ENCODE peak calls at places on chromosomes 11 and 22, in six cellular contexts. R, G, D, A, K and S are unnamed samples.

GRCh38 chr11:69122337-69122641 is 33.4 kb upstream of the SMIM38 start:
- DNase-seq in R (no peak), G (no peak), D (no peak), A (no peak), K (no peak), S (no peak)

GRCh38 chr11:78194490-78194889 is 5.8 kb downstream of the USP35 start:
- DNase-seq in R (no peak), G (no peak), D (no peak), A (no peak), K (no peak), S (no peak)

GRCh38 chr11:42901084-42901483 is 410.7 kb upstream of the API5 start:
- DNase-seq in R (no peak), G (no peak), D (no peak), A (no peak), K (no peak), S (no peak)

GRCh38 chr11:93663021-93663420 is 1.5 kb downstream of the CEP295 start:
- DNase-seq in R (no peak), G (no peak), D (no peak), A (no peak), K (no peak), S (no peak)

GRCh38 chr11:12169822-12170221 is 59.4 kb downstream of the MICAL2 start:
- DNase-seq in R (no peak), G (no peak), D (no peak), A (no peak), K (no peak), S (no peak)

GRCh38 chr11:44527476-44527875 is 38.0 kb upstream of the CD82 start:
- DNase-seq in R (no peak), G (no peak), D (no peak), A (no peak), K (peak), S (peak)

GRCh38 chr22:32023251-32023827 is 19.7 kb upstream of the SLC5A1 start:
- DNase-seq in R (no peak), G (no peak), D (no peak), A (peak), K (no peak), S (no peak)

GRCh38 chr22:36252754-36253522 is at the start of gene APOL1:
- DNase-seq in R (peak), G (no peak), D (peak), A (no peak), K (no peak), S (peak)

GRCh38 chr11:30174265-30175022 is 56.4 kb upstream of the FSHB start:
- DNase-seq in R (no peak), G (no peak), D (no peak), A (no peak), K (no peak), S (no peak)

GRCh38 chr11:27965559-27965958 is 142.4 kb downstream of the KIF18A start:
- DNase-seq in R (no peak), G (no peak), D (no peak), A (peak), K (no peak), S (no peak)

GRCh38 chr11:15967966-15968365 is 388.4 kb downstream of the SOX6 start:
- DNase-seq in R (no peak), G (no peak), D (no peak), A (no peak), K (peak), S (no peak)
- H3K4me3 ChIP-seq in R (no peak), G (no peak), D (no peak), A (no peak), K (no peak), S (peak)

DNA sequence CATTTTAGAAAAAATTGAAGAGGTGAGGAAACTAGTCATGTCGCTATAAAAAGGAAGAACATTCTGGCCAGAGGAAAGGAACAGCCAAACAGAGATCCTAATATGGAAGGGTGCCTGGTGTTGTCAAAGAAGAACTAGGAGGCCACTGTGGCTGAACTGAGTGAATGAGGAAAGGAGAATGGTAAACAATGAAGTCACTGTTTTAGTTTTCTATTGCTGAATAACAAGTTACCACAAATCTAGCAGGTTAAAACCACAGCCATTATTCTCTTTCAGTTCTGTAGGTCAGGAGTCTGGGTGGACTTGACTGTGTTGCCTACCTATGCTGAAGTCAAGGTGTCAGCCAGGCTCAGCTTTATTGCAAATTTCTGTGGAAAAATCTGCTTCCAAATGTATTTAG is 549.3 kb upstream of the CCDC90B start:
- DNase-seq in R (no peak), G (no peak), D (no peak), A (no peak), K (no peak), S (no peak)
- H3K27ac ChIP-seq in R (no peak), G (no peak), D (no peak), A (no peak), K (no peak), S (no peak)

DNA sequence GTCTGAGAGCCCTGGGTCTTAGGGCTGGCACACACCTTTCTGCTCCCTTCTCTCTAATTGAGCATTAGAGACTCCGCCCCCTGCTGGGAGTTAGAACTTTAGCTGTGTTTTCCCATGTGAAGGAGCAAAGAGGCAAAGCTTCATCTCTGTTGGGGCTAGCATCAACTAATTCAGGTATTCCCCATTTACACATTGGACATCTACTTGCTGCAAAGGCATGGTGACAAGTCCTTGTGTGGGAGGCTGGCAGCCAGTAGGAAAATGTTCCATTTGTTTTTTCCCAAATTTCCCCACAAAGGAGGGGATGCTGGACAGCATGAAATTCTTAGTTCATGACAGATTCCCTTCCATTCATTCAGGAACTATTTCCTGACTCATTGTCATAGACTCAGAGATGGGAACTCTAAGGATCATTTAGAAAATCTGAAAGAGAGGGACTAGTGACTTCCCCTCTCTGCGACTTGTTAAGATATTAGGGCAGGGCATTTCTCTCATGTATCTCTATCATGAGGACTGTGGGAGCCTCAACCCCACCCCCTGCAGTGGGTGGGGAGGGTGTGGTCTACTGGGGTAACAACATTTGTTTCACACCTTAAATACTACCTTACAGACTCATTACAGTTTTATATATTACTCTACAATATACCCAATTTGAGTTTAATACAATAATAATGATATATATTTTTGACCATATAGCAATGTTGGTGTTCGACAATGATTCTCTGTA is 3.7 kb downstream of the CD44 start:
- DNase-seq in R (no peak), G (no peak), D (peak), A (no peak), K (peak), S (no peak)
- H3K4me3 ChIP-seq in R (no peak), G (peak), D (peak), A (no peak), K (no peak), S (no peak)

DNA sequence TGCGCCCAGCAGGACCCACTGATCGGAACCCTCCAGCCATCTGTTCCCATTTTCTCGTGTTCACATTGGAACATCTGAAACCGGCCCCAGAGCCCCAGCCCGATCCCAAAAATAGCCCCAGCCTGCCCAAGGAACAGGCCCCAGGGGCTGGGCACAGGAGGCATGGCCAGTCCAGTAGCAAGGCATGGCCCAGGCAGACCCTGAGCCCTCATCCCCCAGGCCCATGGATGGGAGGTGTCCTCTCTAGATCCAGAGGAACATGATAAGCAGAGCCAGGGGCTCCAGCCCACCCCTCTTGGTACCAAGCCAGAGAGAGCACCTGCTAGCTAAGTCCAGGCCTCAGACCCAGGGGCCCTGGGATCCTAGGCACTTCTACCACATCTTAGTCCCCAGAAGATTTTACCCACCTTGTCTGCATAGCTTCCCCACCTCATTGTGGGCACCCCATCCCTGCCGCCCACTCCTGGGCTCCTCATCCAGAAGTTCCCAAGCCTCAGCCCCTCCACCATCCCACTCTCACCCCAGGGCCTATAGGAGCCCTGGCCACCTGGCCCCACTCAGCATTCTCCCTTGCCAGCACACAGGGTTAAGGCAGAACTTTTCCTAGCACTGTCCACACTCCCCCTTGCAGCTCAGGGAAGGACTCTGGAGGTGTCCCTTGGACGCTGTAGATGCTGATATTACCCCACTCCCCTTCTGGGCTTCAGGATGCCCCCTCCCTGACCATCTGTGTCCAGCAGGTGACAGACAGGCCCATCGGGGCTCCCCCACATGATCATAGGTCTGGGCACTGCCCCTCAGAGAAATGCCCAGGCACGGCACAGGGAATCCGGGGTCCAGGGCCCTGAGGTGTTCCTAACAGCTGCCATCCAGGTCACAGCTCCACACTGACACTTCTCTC is 9.5 kb downstream of the BCL9L start:
- DNase-seq in R (no peak), G (no peak), D (peak), A (no peak), K (no peak), S (no peak)
- H3K27ac ChIP-seq in R (peak), G (peak), D (peak), A (peak), K (peak), S (peak)

GRCh38 chr22:49965291-49966040 is 4.9 kb downstream of the PIM3 start:
- DNase-seq in R (peak), G (no peak), D (peak), A (no peak), K (no peak), S (peak)

GRCh38 chr22:49966041-49966715 is 5.6 kb downstream of the PIM3 start:
- DNase-seq in R (no peak), G (no peak), D (peak), A (no peak), K (no peak), S (no peak)

GRCh38 chr22:49967333-49968241 is 7.0 kb downstream of the PIM3 start:
- DNase-seq in R (peak), G (no peak), D (peak), A (no peak), K (peak), S (peak)

GRCh38 chr22:49968313-49968830 is 7.8 kb downstream of the PIM3 start:
- DNase-seq in R (peak), G (no peak), D (no peak), A (no peak), K (no peak), S (peak)

GRCh38 chr22:49966716-49967332 is 6.3 kb downstream of the PIM3 start:
- DNase-seq in R (peak), G (no peak), D (peak), A (no peak), K (peak), S (peak)
- H3K4me3 ChIP-seq in R (no peak), G (no peak), D (peak), A (no peak), K (no peak), S (peak)

GRCh38 chr22:29633514-29634312 is 30.3 kb downstream of the NF2 start:
- DNase-seq in R (no peak), G (no peak), D (no peak), A (no peak), K (peak), S (no peak)
- H3K27ac ChIP-seq in R (no peak), G (no peak), D (no peak), A (no peak), K (no peak), S (no peak)

DNA sequence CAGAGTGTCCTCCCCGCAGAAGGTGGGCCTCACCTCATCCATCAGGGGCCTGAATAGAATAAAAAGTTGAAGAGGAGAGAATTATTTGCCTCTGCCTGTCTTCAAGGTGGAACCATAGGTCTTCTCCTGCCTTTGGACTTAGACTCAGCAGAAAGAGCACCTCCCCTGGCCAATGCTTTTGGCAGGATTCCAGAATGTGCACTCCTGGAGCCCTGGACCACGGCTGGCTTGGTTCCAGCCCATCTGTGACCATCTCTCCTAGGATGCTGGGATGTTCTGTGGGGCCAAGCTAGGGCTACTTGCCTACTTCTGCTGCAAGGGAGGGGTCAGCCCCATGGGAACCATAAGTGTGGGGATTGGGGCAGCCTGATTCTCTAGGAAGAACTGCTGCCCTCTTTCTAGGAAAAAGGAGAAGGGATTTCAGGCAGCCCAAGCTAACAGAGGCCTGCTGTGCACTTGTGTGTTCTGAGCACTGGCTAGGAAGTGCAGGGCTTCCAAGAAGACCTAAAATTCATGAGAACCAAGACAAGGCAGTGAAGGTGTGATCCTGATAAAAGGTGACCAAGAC is 32.2 kb upstream of the SHANK2 start:
- DNase-seq in R (no peak), G (no peak), D (no peak), A (no peak), K (no peak), S (no peak)
- H3K4me3 ChIP-seq in R (no peak), G (no peak), D (no peak), A (no peak), K (no peak), S (no peak)

DNA sequence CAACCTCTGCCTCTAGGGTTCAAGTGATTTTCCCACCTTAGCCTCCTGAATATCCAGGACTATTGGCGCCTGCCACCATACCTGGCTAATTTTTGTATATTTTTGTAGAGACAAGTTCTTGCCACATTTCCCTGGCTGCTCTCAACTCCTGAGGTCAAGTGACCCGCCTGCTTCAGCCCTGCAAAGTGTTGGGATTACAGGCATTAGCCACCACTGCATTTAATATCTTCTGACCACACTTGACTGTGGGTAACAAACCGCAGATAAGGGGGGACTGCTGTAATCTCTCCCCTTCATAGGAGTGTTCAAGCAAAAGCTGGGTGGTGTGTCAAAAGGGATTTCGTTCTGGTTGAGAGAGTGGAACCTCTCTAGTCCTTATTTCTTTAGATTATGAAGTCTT is 53.4 kb downstream of the GRAMD1B start:
- DNase-seq in R (no peak), G (no peak), D (no peak), A (no peak), K (peak), S (no peak)
- H3K27ac ChIP-seq in R (no peak), G (no peak), D (no peak), A (no peak), K (peak), S (no peak)

DNA sequence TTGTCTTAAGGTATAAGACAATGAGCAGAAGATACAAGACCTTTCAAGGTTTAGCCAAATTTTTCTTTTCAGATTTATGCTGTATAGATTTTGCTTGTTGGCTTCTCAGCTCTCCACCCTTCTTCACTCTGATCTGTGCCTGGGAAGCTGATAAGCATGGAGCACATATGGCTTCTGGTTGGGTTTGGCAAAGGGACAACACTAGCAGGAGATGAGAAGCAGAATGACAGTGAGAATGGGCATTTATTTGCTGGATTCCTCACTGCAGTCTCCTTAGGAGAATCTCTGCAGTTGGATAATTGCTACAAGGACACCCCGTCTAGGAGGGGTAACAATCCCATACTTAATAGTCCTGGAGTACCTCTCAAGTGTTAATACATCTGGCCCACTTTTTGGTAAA is 474.8 kb upstream of the CCDC90B start:
- DNase-seq in R (no peak), G (no peak), D (no peak), A (no peak), K (no peak), S (no peak)
- H3K4me3 ChIP-seq in R (no peak), G (no peak), D (no peak), A (no peak), K (no peak), S (no peak)

DNA sequence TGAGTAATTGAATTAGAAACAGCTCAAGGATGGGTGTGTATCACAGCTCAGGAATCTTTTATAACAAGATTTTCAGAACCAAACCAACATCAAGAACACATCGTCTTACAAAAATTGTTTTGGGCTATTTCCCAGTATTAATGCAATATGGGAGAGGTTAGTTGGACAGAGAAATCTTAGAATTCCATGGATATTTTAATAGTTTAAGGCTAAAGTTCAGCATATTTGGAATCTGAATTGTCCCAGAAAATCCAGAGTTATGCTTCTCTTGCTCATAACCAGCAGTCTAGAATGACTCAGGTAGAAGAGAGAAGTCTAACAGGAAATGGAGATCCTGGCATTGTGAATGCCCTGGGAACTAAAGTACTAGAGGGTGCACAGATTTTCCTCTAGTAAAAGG is 74.6 kb downstream of the ADM start:
- DNase-seq in R (no peak), G (no peak), D (no peak), A (no peak), K (peak), S (no peak)
- H3K27ac ChIP-seq in R (no peak), G (no peak), D (no peak), A (no peak), K (no peak), S (no peak)